ENCODE peak calls at places on chromosomes 7 and 10, in ten cellular contexts. One of them, this sample, is unnamed.

GRCh38 chr7:4230352-4230751 is 451.7 kb upstream of the FOXK1 start:
- DNase-seq in SW480: no peak
- DNase-seq in activated naive CD8-positive, alpha-beta T cell treated with anti-CD3 and anti-CD28 coated beads for 36 hours: no peak
- DNase-seq in left ventricle myocardium superior: no peak
- DNase-seq in effector CD4-positive, alpha-beta T cell: no peak
- DNase-seq in stimulated activated CD8-positive, alpha-beta memory T cell treated with anti-CD3 and anti-CD28 coated beads, Interleukin-4, amount 100 ng/mL, for 24 hours: no peak
- DNase-seq in right cardiac atrium: no peak
- DNase-seq in fibroblast of lung: no peak
- DNase-seq in stimulated activated naive CD8-positive, alpha-beta T cell treated with anti-CD3 and anti-CD28 coated beads, Interleukin-15, amount 100 ng/mL, for 72 hours: no peak
- DNase-seq in T-helper 9 cell: no peak
- DNase-seq in this sample: no peak

GRCh38 chr7:17758008-17758407 is 182.3 kb downstream of the SNX13 start:
- DNase-seq in stimulated activated CD8-positive, alpha-beta memory T cell treated with anti-CD3 and anti-CD28 coated beads, Interleukin-4, amount 100 ng/mL, for 24 hours: no peak
- DNase-seq in effector CD4-positive, alpha-beta T cell: no peak
- DNase-seq in fibroblast of lung: no peak
- DNase-seq in SW480: no peak
- DNase-seq in T-helper 9 cell: no peak
- DNase-seq in right cardiac atrium: no peak
- DNase-seq in activated naive CD8-positive, alpha-beta T cell treated with anti-CD3 and anti-CD28 coated beads for 36 hours: no peak
- DNase-seq in stimulated activated naive CD8-positive, alpha-beta T cell treated with anti-CD3 and anti-CD28 coated beads, Interleukin-15, amount 100 ng/mL, for 72 hours: no peak
- DNase-seq in left ventricle myocardium superior: no peak
- DNase-seq in this sample: no peak

GRCh38 chr7:118754608-118755007 is 530.1 kb downstream of the ANKRD7 start:
- DNase-seq in stimulated activated naive CD8-positive, alpha-beta T cell treated with anti-CD3 and anti-CD28 coated beads, Interleukin-15, amount 100 ng/mL, for 72 hours: no peak
- DNase-seq in right cardiac atrium: no peak
- DNase-seq in effector CD4-positive, alpha-beta T cell: no peak
- DNase-seq in fibroblast of lung: no peak
- DNase-seq in stimulated activated CD8-positive, alpha-beta memory T cell treated with anti-CD3 and anti-CD28 coated beads, Interleukin-4, amount 100 ng/mL, for 24 hours: no peak
- DNase-seq in left ventricle myocardium superior: no peak
- DNase-seq in activated naive CD8-positive, alpha-beta T cell treated with anti-CD3 and anti-CD28 coated beads for 36 hours: no peak
- DNase-seq in T-helper 9 cell: no peak
- DNase-seq in SW480: no peak
- DNase-seq in this sample: no peak

GRCh38 chr10:58641095-58641531 is 128.4 kb downstream of the BICC1 start:
- DNase-seq in left ventricle myocardium superior: no peak
- DNase-seq in stimulated activated naive CD8-positive, alpha-beta T cell treated with anti-CD3 and anti-CD28 coated beads, Interleukin-15, amount 100 ng/mL, for 72 hours: no peak
- DNase-seq in activated naive CD8-positive, alpha-beta T cell treated with anti-CD3 and anti-CD28 coated beads for 36 hours: no peak
- DNase-seq in stimulated activated CD8-positive, alpha-beta memory T cell treated with anti-CD3 and anti-CD28 coated beads, Interleukin-4, amount 100 ng/mL, for 24 hours: no peak
- DNase-seq in T-helper 9 cell: no peak
- DNase-seq in right cardiac atrium: no peak
- DNase-seq in effector CD4-positive, alpha-beta T cell: no peak
- DNase-seq in fibroblast of lung: peak; percentile 88
- DNase-seq in SW480: peak; percentile 93
- DNase-seq in this sample: no peak

GRCh38 chr10:110410329-110411046 is 87.2 kb upstream of the DUSP5 start:
- DNase-seq in stimulated activated CD8-positive, alpha-beta memory T cell treated with anti-CD3 and anti-CD28 coated beads, Interleukin-4, amount 100 ng/mL, for 24 hours: no peak
- DNase-seq in T-helper 9 cell: no peak
- DNase-seq in effector CD4-positive, alpha-beta T cell: no peak
- DNase-seq in right cardiac atrium: no peak
- DNase-seq in SW480: peak; percentile 95
- DNase-seq in fibroblast of lung: peak; percentile 97
- DNase-seq in stimulated activated naive CD8-positive, alpha-beta T cell treated with anti-CD3 and anti-CD28 coated beads, Interleukin-15, amount 100 ng/mL, for 72 hours: no peak
- DNase-seq in activated naive CD8-positive, alpha-beta T cell treated with anti-CD3 and anti-CD28 coated beads for 36 hours: no peak
- DNase-seq in left ventricle myocardium superior: no peak
- DNase-seq in this sample: no peak

GRCh38 chr7:131072505-131073091 is 255.1 kb upstream of the MKLN1 start:
- DNase-seq in left ventricle myocardium superior: no peak
- DNase-seq in fibroblast of lung: peak; percentile 40
- DNase-seq in right cardiac atrium: no peak
- DNase-seq in effector CD4-positive, alpha-beta T cell: no peak
- DNase-seq in stimulated activated CD8-positive, alpha-beta memory T cell treated with anti-CD3 and anti-CD28 coated beads, Interleukin-4, amount 100 ng/mL, for 24 hours: no peak
- DNase-seq in stimulated activated naive CD8-positive, alpha-beta T cell treated with anti-CD3 and anti-CD28 coated beads, Interleukin-15, amount 100 ng/mL, for 72 hours: no peak
- DNase-seq in SW480: peak; percentile 46
- DNase-seq in activated naive CD8-positive, alpha-beta T cell treated with anti-CD3 and anti-CD28 coated beads for 36 hours: no peak
- DNase-seq in T-helper 9 cell: no peak
- DNase-seq in this sample: no peak

GRCh38 chr10:75350791-75351190 is 50.8 kb downstream of the ZNF503 start:
- DNase-seq in T-helper 9 cell: no peak
- DNase-seq in stimulated activated naive CD8-positive, alpha-beta T cell treated with anti-CD3 and anti-CD28 coated beads, Interleukin-15, amount 100 ng/mL, for 72 hours: no peak
- DNase-seq in left ventricle myocardium superior: no peak
- DNase-seq in SW480: peak; percentile 54
- DNase-seq in activated naive CD8-positive, alpha-beta T cell treated with anti-CD3 and anti-CD28 coated beads for 36 hours: no peak
- DNase-seq in effector CD4-positive, alpha-beta T cell: no peak
- DNase-seq in fibroblast of lung: peak; percentile 26
- DNase-seq in stimulated activated CD8-positive, alpha-beta memory T cell treated with anti-CD3 and anti-CD28 coated beads, Interleukin-4, amount 100 ng/mL, for 24 hours: no peak
- DNase-seq in right cardiac atrium: no peak
- DNase-seq in this sample: no peak

GRCh38 chr10:67666416-67667043 is 29.5 kb downstream of the CTNNA3 start:
- DNase-seq in effector CD4-positive, alpha-beta T cell: no peak
- DNase-seq in SW480: peak; percentile 21
- DNase-seq in activated naive CD8-positive, alpha-beta T cell treated with anti-CD3 and anti-CD28 coated beads for 36 hours: no peak
- DNase-seq in stimulated activated CD8-positive, alpha-beta memory T cell treated with anti-CD3 and anti-CD28 coated beads, Interleukin-4, amount 100 ng/mL, for 24 hours: no peak
- DNase-seq in right cardiac atrium: no peak
- DNase-seq in stimulated activated naive CD8-positive, alpha-beta T cell treated with anti-CD3 and anti-CD28 coated beads, Interleukin-15, amount 100 ng/mL, for 72 hours: no peak
- DNase-seq in fibroblast of lung: peak; percentile 53
- DNase-seq in T-helper 9 cell: no peak
- DNase-seq in left ventricle myocardium superior: no peak
- DNase-seq in this sample: no peak

GRCh38 chr10:91416339-91416868 is 6.3 kb downstream of the HECTD2 start:
- DNase-seq in SW480: no peak
- DNase-seq in stimulated activated naive CD8-positive, alpha-beta T cell treated with anti-CD3 and anti-CD28 coated beads, Interleukin-15, amount 100 ng/mL, for 72 hours: no peak
- DNase-seq in T-helper 9 cell: no peak
- DNase-seq in stimulated activated CD8-positive, alpha-beta memory T cell treated with anti-CD3 and anti-CD28 coated beads, Interleukin-4, amount 100 ng/mL, for 24 hours: no peak
- DNase-seq in fibroblast of lung: no peak
- DNase-seq in activated naive CD8-positive, alpha-beta T cell treated with anti-CD3 and anti-CD28 coated beads for 36 hours: no peak
- DNase-seq in left ventricle myocardium superior: no peak
- DNase-seq in effector CD4-positive, alpha-beta T cell: no peak
- DNase-seq in right cardiac atrium: no peak
- DNase-seq in this sample: no peak

GRCh38 chr10:87636313-87636915 is 23.3 kb upstream of the PAPSS2 start:
- DNase-seq in T-helper 9 cell: no peak
- DNase-seq in right cardiac atrium: no peak
- DNase-seq in activated naive CD8-positive, alpha-beta T cell treated with anti-CD3 and anti-CD28 coated beads for 36 hours: no peak
- DNase-seq in SW480: no peak
- DNase-seq in fibroblast of lung: no peak
- DNase-seq in stimulated activated CD8-positive, alpha-beta memory T cell treated with anti-CD3 and anti-CD28 coated beads, Interleukin-4, amount 100 ng/mL, for 24 hours: no peak
- DNase-seq in stimulated activated naive CD8-positive, alpha-beta T cell treated with anti-CD3 and anti-CD28 coated beads, Interleukin-15, amount 100 ng/mL, for 72 hours: no peak
- DNase-seq in left ventricle myocardium superior: no peak
- DNase-seq in effector CD4-positive, alpha-beta T cell: no peak
- DNase-seq in this sample: no peak

GRCh38 chr10:89837173-89838001 is 136.0 kb downstream of the KIF20B start:
- DNase-seq in T-helper 9 cell: peak; percentile 3
- DNase-seq in right cardiac atrium: peak; percentile 66
- DNase-seq in activated naive CD8-positive, alpha-beta T cell treated with anti-CD3 and anti-CD28 coated beads for 36 hours: peak; percentile 36
- DNase-seq in stimulated activated CD8-positive, alpha-beta memory T cell treated with anti-CD3 and anti-CD28 coated beads, Interleukin-4, amount 100 ng/mL, for 24 hours: no peak
- DNase-seq in left ventricle myocardium superior: peak; percentile 41
- DNase-seq in fibroblast of lung: peak; percentile 46
- DNase-seq in effector CD4-positive, alpha-beta T cell: no peak
- DNase-seq in stimulated activated naive CD8-positive, alpha-beta T cell treated with anti-CD3 and anti-CD28 coated beads, Interleukin-15, amount 100 ng/mL, for 72 hours: peak; percentile 54
- DNase-seq in SW480: no peak
- DNase-seq in this sample: peak; percentile 35

GRCh38 chr7:82202965-82203364 is 240.6 kb downstream of the CACNA2D1 start:
- DNase-seq in right cardiac atrium: no peak
- DNase-seq in activated naive CD8-positive, alpha-beta T cell treated with anti-CD3 and anti-CD28 coated beads for 36 hours: no peak
- DNase-seq in SW480: no peak
- DNase-seq in effector CD4-positive, alpha-beta T cell: no peak
- DNase-seq in stimulated activated naive CD8-positive, alpha-beta T cell treated with anti-CD3 and anti-CD28 coated beads, Interleukin-15, amount 100 ng/mL, for 72 hours: no peak
- DNase-seq in T-helper 9 cell: no peak
- DNase-seq in left ventricle myocardium superior: no peak
- DNase-seq in stimulated activated CD8-positive, alpha-beta memory T cell treated with anti-CD3 and anti-CD28 coated beads, Interleukin-4, amount 100 ng/mL, for 24 hours: no peak
- DNase-seq in fibroblast of lung: no peak
- DNase-seq in this sample: no peak